ENCODE peak calls at places on chromosomes 12 and 14, in four cellular contexts. V, L, Q and T are unnamed samples.

GRCh38 chr12:9648701-9649531 is 20.6 kb upstream of the CLEC2D start:
- DNase-seq in V (no peak), L (no peak), Q (no peak), T (no peak)

GRCh38 chr12:9149372-9149771 is 33.7 kb upstream of the A2M start:
- DNase-seq in V (no peak), L (no peak), Q (no peak), T (no peak)

GRCh38 chr12:1488908-1489381 is 105.4 kb downstream of the FBXL14 start:
- DNase-seq in V (no peak), L (peak; percentile 22), Q (no peak), T (peak; percentile 47)

GRCh38 chr12:62621239-62621638 is 154.6 kb downstream of the MON2 start:
- DNase-seq in V (no peak), L (no peak), Q (no peak), T (no peak)

GRCh38 chr14:84708865-84709264 is 821.1 kb upstream of the FLRT2 start:
- DNase-seq in V (no peak), L (no peak), Q (no peak), T (no peak)

GRCh38 chr14:22567437-22567836 is 21.6 kb downstream of the DAD1 start:
- DNase-seq in V (no peak), L (no peak), Q (no peak), T (no peak)

GRCh38 chr12:117514016-117514415 is 152.6 kb upstream of the NOS1 start:
- DNase-seq in V (no peak), L (no peak), Q (no peak), T (peak; percentile 48)

GRCh38 chr12:40325349-40325960 is 100.7 kb downstream of the LRRK2 start:
- DNase-seq in V (no peak), L (peak; percentile 22), Q (no peak), T (peak; percentile 5)